ENCODE peak calls at places on chromosome 11, in ten cellular contexts. B is astrocyte, L is fibroblast of lung, I is retinal pigment epithelial cell, Y is body of pancreas, T is dorsolateral prefrontal cortex, W is AG10803, M is Calu3, G is neural progenitor cell, C is brain microvascular endothelial cell. F is an unnamed sample.

GRCh38 chr11:120752668-120753067 is 241.1 kb downstream of the GRIK4 start:
- DNase-seq in B (no peak), L (no peak), I (no peak), Y (no peak), T (no peak), W (no peak), M (no peak), G (no peak), C (no peak), F (no peak)

GRCh38 chr11:15493066-15493465 is 378.3 kb downstream of the INSC start:
- DNase-seq in B (peak; percentile 46), L (peak; percentile 19), I (no peak), Y (no peak), T (no peak), W (no peak), M (no peak), G (no peak), C (peak; percentile 33), F (no peak)

GRCh38 chr11:59641156-59641555 is 25.6 kb upstream of the OSBP start:
- DNase-seq in B (no peak), L (no peak), I (no peak), Y (no peak), T (no peak), W (no peak), M (no peak), G (no peak), C (no peak), F (peak; percentile 8)

GRCh38 chr11:74592063-74592440 is 330 bp upstream of the POLD3 start:
- DNase-seq in B (no peak), L (no peak), I (peak; percentile 17), Y (no peak), T (no peak), W (no peak), M (peak; percentile 11), G (no peak), C (no peak), F (no peak)

GRCh38 chr11:64876835-64877341 is 1.5 kb downstream of the EHD1 start:
- DNase-seq in B (no peak), L (no peak), I (no peak), Y (peak; percentile 59), T (no peak), W (peak; percentile 88), M (peak; percentile 56), G (peak; percentile 49), C (peak; percentile 29), F (peak; percentile 87)

GRCh38 chr11:100863080-100863581 is 176.0 kb downstream of the ARHGAP42 start:
- DNase-seq in B (peak; percentile 99), L (peak; percentile 78), I (peak; percentile 64), Y (peak; percentile 31), T (no peak), W (peak; percentile 93), M (no peak), G (peak; percentile 46), C (peak; percentile 85), F (peak; percentile 43)

GRCh38 chr11:36249271-36249670 is 40.0 kb downstream of the COMMD9 start:
- DNase-seq in B (peak; percentile 81), L (peak; percentile 87), I (peak; percentile 56), Y (no peak), T (no peak), W (peak; percentile 74), M (no peak), G (no peak), C (peak; percentile 83), F (peak; percentile 87)

GRCh38 chr11:61848631-61849030 is 20.5 kb downstream of the FADS2 start:
- DNase-seq in B (no peak), L (no peak), I (no peak), Y (no peak), T (no peak), W (no peak), M (no peak), G (no peak), C (no peak), F (no peak)

GRCh38 chr11:47259178-47259977 is 1.6 kb downstream of the NR1H3 start:
- DNase-seq in B (no peak), L (peak; percentile 59), I (no peak), Y (no peak), T (no peak), W (peak; percentile 31), M (peak; percentile 51), G (peak; percentile 75), C (no peak), F (no peak)

GRCh38 chr11:12674936-12675696 is 895 bp downstream of the TEAD1 start:
- DNase-seq in B (no peak), L (peak; percentile 42), I (no peak), Y (peak; percentile 48), T (no peak), W (no peak), M (no peak), G (peak; percentile 63), C (no peak), F (no peak)

GRCh38 chr11:18064450-18065048 is 18.5 kb upstream of the TPH1 start:
- DNase-seq in B (no peak), L (no peak), I (no peak), Y (peak; percentile 22), T (no peak), W (no peak), M (no peak), G (no peak), C (no peak), F (no peak)

GRCh38 chr11:35214792-35215193 is 75.8 kb downstream of the CD44 start:
- DNase-seq in B (peak; percentile 100), L (peak; percentile 86), I (peak; percentile 71), Y (no peak), T (no peak), W (peak; percentile 91), M (peak; percentile 19), G (peak; percentile 34), C (peak; percentile 98), F (peak; percentile 91)

GRCh38 chr11:64765841-64766682 is 6.3 kb upstream of the PYGM start:
- DNase-seq in B (no peak), L (no peak), I (no peak), Y (no peak), T (no peak), W (no peak), M (no peak), G (no peak), C (no peak), F (no peak)

GRCh38 chr11:69638941-69639681 is 1.8 kb upstream of the CCND1 start:
- DNase-seq in B (peak; percentile 95), L (peak; percentile 97), I (peak; percentile 91), Y (peak; percentile 89), T (peak; percentile 48), W (peak; percentile 97), M (peak; percentile 95), G (peak; percentile 98), C (peak; percentile 97), F (peak; percentile 96)
- TF ChIP-seq CTCF in B (no peak), L (no peak), I (no peak), Y (no peak), T (no peak), W (no peak), M (no peak), G (no peak), C (no peak), F (no peak)

GRCh38 chr11:117874910-117875396 is 1.5 kb downstream of the FXYD6 start:
- DNase-seq in B (no peak), L (no peak), I (no peak), Y (no peak), T (no peak), W (no peak), M (no peak), G (no peak), C (no peak), F (no peak)

GRCh38 chr11:117877120-117877784 is 794 bp upstream of the FXYD6 start:
- DNase-seq in B (no peak), L (peak; percentile 60), I (no peak), Y (no peak), T (no peak), W (no peak), M (no peak), G (no peak), C (no peak), F (no peak)

GRCh38 chr11:117875397-117876048 is 935 bp downstream of the FXYD6 start:
- DNase-seq in B (no peak), L (no peak), I (no peak), Y (no peak), T (no peak), W (no peak), M (no peak), G (peak; percentile 64), C (no peak), F (no peak)

GRCh38 chr11:117876341-117877119 is at the start of gene FXYD6:
- DNase-seq in B (peak; percentile 21), L (peak; percentile 60), I (no peak), Y (peak; percentile 32), T (no peak), W (no peak), M (no peak), G (peak; percentile 92), C (no peak), F (no peak)

GRCh38 chr11:117876049-117876340 is 463 bp downstream of the FXYD6 start:
- DNase-seq in B (no peak), L (no peak), I (no peak), Y (no peak), T (no peak), W (no peak), M (no peak), G (no peak), C (no peak), F (no peak)
- TF ChIP-seq CTCF in B (no peak), L (no peak), I (no peak), Y (no peak), T (no peak), W (no peak), M (no peak), G (no peak), C (no peak), F (no peak)

GRCh38 chr11:38824573-38824972 is 2226.5 kb upstream of the RAG2 start:
- DNase-seq in B (no peak), L (peak; percentile 12), I (no peak), Y (no peak), T (no peak), W (no peak), M (no peak), G (peak; percentile 22), C (no peak), F (no peak)
- TF ChIP-seq CTCF in B (peak; percentile 37), L (peak; percentile 39), I (peak; percentile 52), Y (no peak), T (no peak), W (no peak), M (no peak), G (peak; percentile 56), C (peak; percentile 51), F (peak; percentile 40)

GRCh38 chr11:128291835-128292234 is 295.5 kb downstream of the ETS1 start:
- DNase-seq in B (no peak), L (no peak), I (no peak), Y (no peak), T (no peak), W (no peak), M (peak; percentile 6), G (no peak), C (no peak), F (no peak)

GRCh38 chr11:128291043-128291442 is 296.3 kb downstream of the ETS1 start:
- DNase-seq in B (no peak), L (no peak), I (no peak), Y (no peak), T (no peak), W (no peak), M (no peak), G (no peak), C (no peak), F (no peak)

GRCh38 chr11:128289048-128289447 is 298.3 kb downstream of the ETS1 start:
- DNase-seq in B (peak; percentile 43), L (no peak), I (no peak), Y (no peak), T (no peak), W (no peak), M (no peak), G (no peak), C (no peak), F (no peak)

GRCh38 chr11:128288368-128288767 is 299.0 kb downstream of the ETS1 start:
- DNase-seq in B (no peak), L (no peak), I (no peak), Y (no peak), T (no peak), W (no peak), M (no peak), G (no peak), C (no peak), F (peak; percentile 16)

GRCh38 chr11:128290106-128290840 is 297.1 kb downstream of the ETS1 start:
- DNase-seq in B (peak; percentile 79), L (peak; percentile 93), I (no peak), Y (peak; percentile 75), T (no peak), W (peak; percentile 91), M (peak; percentile 58), G (peak; percentile 70), C (peak; percentile 78), F (peak; percentile 85)
- TF ChIP-seq CTCF in B (peak; percentile 90), L (peak; percentile 78), I (peak; percentile 80), Y (peak; percentile 81), T (peak; percentile 89), W (peak; percentile 92), M (peak; percentile 35), G (peak; percentile 91), C (peak; percentile 80), F (peak; percentile 97)

F was measured in HFFc6.